ENCODE peak calls at places on chromosomes 5 and 9, in ten cellular contexts. Y is nephron progenitor cell, L is PC-3, U is tibial nerve, N is lower lobe of right lung, E is WERI-Rb-1, Q is AG09319, J is fibroblast of lung, G is MCF 10A, K is vagina. T is an unnamed sample.

GRCh38 chr5:139126711-139127111 is 71.5 kb downstream of the SIL1 start:
- DNase-seq in N (no peak), J (no peak), G (no peak), Y (no peak), U (no peak), K (no peak), E (no peak), Q (no peak), L (no peak), T (no peak)

GRCh38 chr9:83299556-83299955 is 236.6 kb upstream of the RASEF start:
- DNase-seq in Q (no peak), N (no peak), L (peak; percentile 79), K (no peak), J (no peak), E (no peak), G (peak; percentile 24), U (no peak), Y (peak; percentile 39), T (no peak)

GRCh38 chr9:111158375-111158774 is 120.1 kb upstream of the LPAR1 start:
- DNase-seq in E (no peak), L (no peak), Q (peak; percentile 72), J (no peak), G (no peak), U (no peak), K (no peak), N (no peak), Y (no peak), T (no peak)

GRCh38 chr9:87909310-87910041 is 8.3 kb upstream of the SPATA31C1 start:
- DNase-seq in N (peak; percentile 49), J (no peak), Y (no peak), Q (no peak), E (no peak), U (no peak), G (peak; percentile 84), K (peak; percentile 62), L (peak; percentile 85), T (no peak)

GRCh38 chr9:70061776-70062175 is 18.1 kb downstream of the MAMDC2 start:
- DNase-seq in U (no peak), N (no peak), L (no peak), E (no peak), J (peak; percentile 16), Q (peak; percentile 47), K (peak; percentile 40), Y (no peak), G (no peak), T (no peak)

GRCh38 chr9:115400801-115401200 is 282.8 kb upstream of the TNC start:
- DNase-seq in U (no peak), N (no peak), G (no peak), L (no peak), E (no peak), Y (no peak), Q (peak; percentile 67), J (peak; percentile 20), K (no peak), T (no peak)

GRCh38 chr5:80615266-80615914 is 39.1 kb upstream of the MSH3 start:
- DNase-seq in G (no peak), U (no peak), Q (no peak), N (no peak), Y (no peak), E (no peak), J (no peak), L (no peak), K (no peak), T (no peak)

GRCh38 chr9:91341258-91341746 is 20.4 kb downstream of the AUH start:
- DNase-seq in K (no peak), Y (no peak), J (no peak), E (no peak), N (no peak), L (no peak), U (no peak), G (no peak), Q (no peak), T (no peak)

GRCh38 chr9:32706004-32706749 is 70.7 kb upstream of the TAF1L start:
- DNase-seq in K (no peak), E (no peak), N (no peak), G (peak; percentile 45), Q (no peak), Y (no peak), U (no peak), J (no peak), L (peak; percentile 41), T (no peak)

GRCh38 chr5:116237917-116238502 is 153.2 kb downstream of the COMMD10 start:
- DNase-seq in U (no peak), G (no peak), J (no peak), E (no peak), N (no peak), L (peak; percentile 22), Y (no peak), Q (no peak), K (no peak), T (no peak)

GRCh38 chr5:181052928-181053759 is 13.1 kb downstream of the BTNL9 start:
- DNase-seq in N (no peak), L (peak; percentile 20), J (no peak), U (no peak), E (no peak), K (peak; percentile 27), G (no peak), Y (peak; percentile 55), Q (no peak), T (no peak)

GRCh38 chr9:14627513-14627912 is 65.7 kb downstream of the ZDHHC21 start:
- DNase-seq in U (no peak), L (no peak), J (no peak), E (peak; percentile 9), G (no peak), N (no peak), K (no peak), Q (no peak), Y (no peak), T (no peak)

GRCh38 chr5:78545406-78545805 is 103.2 kb downstream of the LHFPL2 start:
- DNase-seq in K (peak; percentile 60), Q (no peak), G (no peak), L (no peak), Y (no peak), E (no peak), N (no peak), U (no peak), J (no peak), T (no peak)

GRCh38 chr5:168727547-168728120 is 148.5 kb upstream of the PANK3 start:
- DNase-seq in K (peak; percentile 54), G (no peak), L (no peak), J (no peak), E (no peak), Y (no peak), U (no peak), Q (no peak), N (no peak), T (no peak)

GRCh38 chr9:136533775-136534157 is 12.1 kb downstream of the NOTCH1 start:
- DNase-seq in Q (no peak), N (peak; percentile 86), J (no peak), G (peak; percentile 55), E (no peak), K (no peak), L (no peak), Y (no peak), U (no peak), T (no peak)

GRCh38 chr5:169695919-169696490 is 58.9 kb downstream of the DOCK2 start:
- DNase-seq in G (peak; percentile 89), J (peak; percentile 91), L (peak; percentile 96), U (no peak), Q (peak; percentile 94), E (no peak), N (no peak), Y (no peak), K (no peak), T (no peak)

GRCh38 chr5:154749496-154749895 is 5.7 kb upstream of the LARP1 start:
- DNase-seq in Q (no peak), N (no peak), K (no peak), U (no peak), J (no peak), E (no peak), G (no peak), L (no peak), Y (no peak), T (no peak)
- TF ChIP-seq CTCF in Q (no peak), N (no peak), K (no peak), U (no peak), J (no peak), E (no peak), G (no peak), L (no peak), Y (no peak), T (no peak)

GRCh38 chr5:115028557-115028956 is 141.2 kb downstream of the TRIM36 start:
- DNase-seq in L (no peak), J (no peak), E (no peak), Y (no peak), U (no peak), N (no peak), Q (no peak), K (no peak), G (no peak), T (no peak)

DNA sequence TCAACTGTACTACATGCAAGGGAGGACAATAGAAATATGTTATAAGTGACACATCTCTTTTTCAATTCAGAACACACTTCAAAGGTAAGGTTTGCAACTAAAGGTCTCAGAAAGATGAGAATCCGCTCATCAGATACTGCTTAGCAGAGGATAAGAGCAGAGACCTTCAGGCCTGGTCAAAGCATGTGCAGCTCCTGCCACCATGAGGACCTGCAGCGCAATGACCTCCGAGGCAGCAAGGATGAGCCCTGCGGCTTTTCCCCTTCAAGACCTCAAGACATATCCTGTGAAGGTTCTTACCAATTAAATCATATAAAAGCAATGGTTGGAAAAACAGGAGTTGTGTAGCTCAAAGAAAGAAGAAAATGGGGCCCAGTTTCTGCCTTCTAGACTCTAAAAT is 135.8 kb downstream of the TRIM36 start:
- DNase-seq in Q (no peak), U (no peak), G (peak; percentile 8), E (peak; percentile 67), K (no peak), L (no peak), J (no peak), Y (peak; percentile 16), N (no peak), T (no peak)
- TF ChIP-seq CTCF in Q (no peak), U (no peak), G (no peak), E (peak; percentile 92), K (no peak), L (peak; percentile 42), J (no peak), Y (peak; percentile 28), N (no peak), T (no peak)

DNA sequence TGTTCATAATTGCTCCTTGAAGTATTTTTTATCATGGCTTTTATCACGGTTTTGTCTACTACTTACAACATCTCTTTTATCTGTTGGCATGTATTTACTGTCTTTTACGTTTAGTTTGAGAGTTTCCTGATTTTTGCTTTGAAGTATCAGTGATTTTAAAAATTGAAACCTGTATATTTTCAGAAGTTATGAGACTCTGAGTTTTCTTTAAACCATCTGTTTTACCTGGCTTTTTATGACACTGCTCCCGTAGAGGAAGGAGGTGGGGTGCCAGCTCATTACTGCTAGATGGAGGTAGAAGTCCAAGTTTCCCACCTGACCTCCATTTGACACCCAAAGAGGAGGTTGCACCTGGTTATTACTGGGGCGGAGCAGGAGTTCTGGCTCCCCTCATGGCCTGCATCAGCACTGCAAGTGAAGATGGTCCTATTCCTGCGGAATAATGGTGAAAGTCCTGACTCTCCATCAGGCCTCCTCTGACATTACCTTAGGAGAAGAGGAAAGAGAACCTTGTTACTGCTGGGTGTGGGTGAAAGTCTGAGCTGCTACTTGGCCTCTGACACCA is 10.0 kb upstream of the ZNF131 start:
- DNase-seq in K (no peak), G (peak; percentile 8), L (peak; percentile 31), E (peak; percentile 24), U (no peak), J (no peak), N (no peak), Y (peak; percentile 8), Q (no peak), T (no peak)
- TF ChIP-seq CTCF in K (no peak), G (no peak), L (peak; percentile 65), E (peak; percentile 51), U (no peak), J (no peak), N (no peak), Y (peak; percentile 32), Q (no peak), T (peak; percentile 54)

GRCh38 chr5:171606414-171607024 is 179.1 kb upstream of the SMIM23 start:
- DNase-seq in G (peak; percentile 30), E (no peak), Y (no peak), Q (no peak), K (no peak), N (no peak), J (no peak), U (no peak), L (peak; percentile 27), T (no peak)
- TF ChIP-seq CTCF in G (peak; percentile 25), E (peak; percentile 59), Y (no peak), Q (peak; percentile 19), K (no peak), N (no peak), J (peak; percentile 31), U (no peak), L (peak; percentile 72), T (peak; percentile 65)

T was measured in chondrocyte.